ENCODE peak calls at places on chromosomes 13 and 19, in six cellular contexts. R is dorsolateral prefrontal cortex; K is T-cell; Y is left ventricle myocardium inferior; C is Right ventricle myocardium superior; Z is activated naive CD4-positive, alpha-beta T cell treated with anti-CD3 and anti-CD28 coated beads, Interleukin-2, amount 10 ng/mL, durations not matched to agents 7 days and 5 days. M is an unnamed sample.

GRCh38 chr19:6352381-6353165 is 8.8 kb upstream of the CLPP start:
- DNase-seq in R (no peak), K (no peak), Y (no peak), C (no peak), Z (no peak), M (no peak)

GRCh38 chr19:46369817-46370216 is 22.9 kb downstream of the PPP5C start:
- DNase-seq in R (no peak), K (no peak), Y (no peak), C (no peak), Z (peak), M (no peak)

GRCh38 chr13:44934724-44935123 is 54.5 kb downstream of the NUFIP1 start:
- DNase-seq in R (no peak), K (no peak), Y (no peak), C (no peak), Z (no peak), M (peak)

GRCh38 chr19:2542341-2543069 is 66.6 kb downstream of the GADD45B start:
- DNase-seq in R (no peak), K (no peak), Y (peak), C (peak), Z (no peak), M (no peak)

GRCh38 chr19:13842294-13843103 is 34.4 kb upstream of the NANOS3 start:
- DNase-seq in R (no peak), K (peak), Y (peak), C (peak), Z (peak), M (peak)

GRCh38 chr19:32483574-32483973 is 78.0 kb downstream of the DPY19L3 start:
- DNase-seq in R (no peak), K (no peak), Y (no peak), C (no peak), Z (no peak), M (no peak)

GRCh38 chr13:42277618-42278276 is 5.8 kb downstream of the AKAP11 start:
- DNase-seq in R (no peak), K (no peak), Y (no peak), C (no peak), Z (no peak), M (no peak)

GRCh38 chr13:98783856-98784478 is 31.5 kb upstream of the SLC15A1 start:
- DNase-seq in R (no peak), K (no peak), Y (no peak), C (no peak), Z (no peak), M (no peak)